ENCODE peak calls at places on chromosomes 5 and 9, in five cellular contexts. D is LoVo; A is ELF-1; N is naive thymus-derived CD8-positive, alpha-beta T cell; B is iris pigment epithelial cell. L is an unnamed sample.

GRCh38 chr9:4837768-4838546 is 45.2 kb downstream of the RCL1 start:
- DNase-seq in D (no peak), A (no peak), N (no peak), B (peak; percentile 76), L (peak; percentile 81)

GRCh38 chr5:60677831-60678664 is 21.9 kb downstream of the DEPDC1B start:
- DNase-seq in D (peak; percentile 71), A (no peak), N (no peak), B (peak; percentile 57), L (peak; percentile 64)

GRCh38 chr5:102857090-102857818 is 102.1 kb downstream of the PAM start:
- DNase-seq in D (no peak), A (no peak), N (no peak), B (no peak), L (no peak)

GRCh38 chr5:91957671-91958070 is 574.6 kb upstream of the ARRDC3 start:
- DNase-seq in D (no peak), A (no peak), N (no peak), B (peak; percentile 28), L (no peak)

GRCh38 chr5:123571927-123572326 is 60.0 kb downstream of the CSNK1G3 start:
- DNase-seq in D (no peak), A (no peak), N (no peak), B (no peak), L (no peak)

GRCh38 chr5:54109931-54110330 is 200.4 kb downstream of the ARL15 start:
- DNase-seq in D (no peak), A (no peak), N (no peak), B (no peak), L (no peak)

GRCh38 chr5:179805529-179806249 is 977 bp downstream of the MGAT4B start:
- DNase-seq in D (no peak), A (peak; percentile 44), N (no peak), B (peak; percentile 55), L (no peak)

GRCh38 chr5:90329911-90330310 is 79.6 kb downstream of the CETN3 start:
- DNase-seq in D (no peak), A (no peak), N (no peak), B (no peak), L (no peak)

GRCh38 chr5:129496875-129497274 is 36.8 kb downstream of the ADAMTS19 start:
- DNase-seq in D (no peak), A (no peak), N (no peak), B (no peak), L (no peak)

GRCh38 chr5:14945021-14945420 is 73.4 kb upstream of the ANKH start:
- DNase-seq in D (no peak), A (no peak), N (no peak), B (peak; percentile 18), L (no peak)

GRCh38 chr5:130323804-130324454 is 419.7 kb downstream of the CHSY3 start:
- DNase-seq in D (no peak), A (no peak), N (no peak), B (peak; percentile 83), L (no peak)

GRCh38 chr9:98807811-98808195 is 333 bp downstream of the GALNT12 start:
- DNase-seq in D (no peak), A (no peak), N (no peak), B (peak; percentile 31), L (no peak)

GRCh38 chr9:78938821-78939220 is 632.9 kb upstream of the TLE4 start:
- DNase-seq in D (no peak), A (no peak), N (no peak), B (no peak), L (no peak)

GRCh38 chr5:164191240-164191639 is 685.8 kb downstream of the MAT2B start:
- DNase-seq in D (peak; percentile 56), A (no peak), N (no peak), B (peak; percentile 69), L (peak; percentile 14)

GRCh38 chr5:149298857-149299404 is 27.3 kb downstream of the AFAP1L1 start:
- DNase-seq in D (no peak), A (no peak), N (no peak), B (no peak), L (no peak)

GRCh38 chr9:2802494-2802921 is 41.4 kb downstream of the PUM3 start:
- DNase-seq in D (no peak), A (no peak), N (no peak), B (peak; percentile 73), L (peak; percentile 5)

GRCh38 chr5:2207966-2208544 is 325.3 kb upstream of the IRX4 start:
- DNase-seq in D (no peak), A (peak; percentile 80), N (no peak), B (no peak), L (peak; percentile 18)

GRCh38 chr5:1027631-1028441 is 19.2 kb downstream of the NKD2 start:
- DNase-seq in D (no peak), A (no peak), N (peak; percentile 56), B (no peak), L (no peak)

GRCh38 chr5:172802013-172802584 is 31.1 kb upstream of the DUSP1 start:
- DNase-seq in D (no peak), A (no peak), N (no peak), B (no peak), L (no peak)

GRCh38 chr9:127977877-127978647 is 2.7 kb downstream of the EEIG1 start:
- DNase-seq in D (no peak), A (peak; percentile 91), N (no peak), B (peak; percentile 91), L (no peak)

GRCh38 chr9:90141723-90142122 is 500.9 kb downstream of the DIRAS2 start:
- DNase-seq in D (peak; percentile 46), A (no peak), N (no peak), B (peak; percentile 19), L (peak; percentile 12)

GRCh38 chr5:176619203-176619568 is 9.2 kb upstream of the GPRIN1 start:
- DNase-seq in D (no peak), A (peak; percentile 93), N (peak; percentile 89), B (peak; percentile 91), L (peak; percentile 56)

GRCh38 chr5:150168864-150169263 is 2.3 kb downstream of the CDX1 start:
- DNase-seq in D (no peak), A (no peak), N (no peak), B (no peak), L (no peak)

GRCh38 chr9:92425578-92425977 is 1.3 kb upstream of the OMD start:
- DNase-seq in D (no peak), A (no peak), N (no peak), B (peak; percentile 19), L (no peak)

GRCh38 chr9:96177719-96178028 is 124.3 kb downstream of the HSD17B3 start:
- DNase-seq in D (no peak), A (no peak), N (no peak), B (no peak), L (no peak)